ENCODE peak calls at places on chromosomes 2 and 18, in six cellular contexts. N, U, M, I, T and Z are unnamed samples. For H3K4me1, the result is how much of the 10 kb centered on the place peaks cover.

GRCh38 chr2:33620-34019 is 12.7 kb downstream of the FAM110C start:
- DNase-seq in N (no peak), U (peak), M (no peak), I (no peak), T (no peak), Z (peak)

GRCh38 chr2:208064220-208064951 is 39.1 kb upstream of the PLEKHM3 start:
- DNase-seq in N (no peak), U (no peak), M (no peak), I (no peak), T (no peak), Z (no peak)

GRCh38 chr2:238998775-238999174 is 150.9 kb downstream of the TWIST2 start:
- DNase-seq in N (no peak), U (no peak), M (no peak), I (no peak), T (no peak), Z (no peak)

GRCh38 chr2:239186958-239187357 is 213.9 kb downstream of the HDAC4 start:
- DNase-seq in N (no peak), U (peak), M (peak), I (peak), T (no peak), Z (no peak)

GRCh38 chr2:234502285-234502918 is 5.5 kb upstream of the ARL4C start:
- DNase-seq in N (no peak), U (no peak), M (no peak), I (no peak), T (no peak), Z (no peak)

GRCh38 chr2:190493095-190493494 is 41.4 kb downstream of the NEMP2 start:
- DNase-seq in N (no peak), U (no peak), M (no peak), I (no peak), T (no peak), Z (no peak)

GRCh38 chr2:118291481-118291880 is 203.2 kb downstream of the INSIG2 start:
- DNase-seq in N (no peak), U (no peak), M (no peak), I (no peak), T (no peak), Z (no peak)

GRCh38 chr2:40243581-40243980 is 208.3 kb downstream of the SLC8A1 start:
- DNase-seq in N (no peak), U (no peak), M (no peak), I (no peak), T (no peak), Z (no peak)

GRCh38 chr2:45968946-45969584 is 317.6 kb downstream of the PRKCE start:
- DNase-seq in N (no peak), U (no peak), M (no peak), I (no peak), T (no peak), Z (no peak)

GRCh38 chr2:188596054-188596453 is 304.4 kb downstream of the GULP1 start:
- DNase-seq in N (no peak), U (no peak), M (no peak), I (no peak), T (no peak), Z (no peak)

GRCh38 chr2:102346381-102347130 is 9.0 kb upstream of the IL18R1 start:
- DNase-seq in N (no peak), U (no peak), M (no peak), I (no peak), T (no peak), Z (no peak)

GRCh38 chr2:102342888-102343287 is 12.7 kb upstream of the IL18R1 start:
- DNase-seq in N (no peak), U (no peak), M (no peak), I (no peak), T (no peak), Z (no peak)

GRCh38 chr2:102340778-102341177 is 14.8 kb upstream of the IL18R1 start:
- DNase-seq in N (no peak), U (no peak), M (no peak), I (no peak), T (no peak), Z (no peak)

GRCh38 chr2:102344397-102344796 is 11.2 kb upstream of the IL18R1 start:
- DNase-seq in N (no peak), U (no peak), M (no peak), I (no peak), T (no peak), Z (no peak)

GRCh38 chr2:102345329-102345920 is 10.2 kb upstream of the IL18R1 start:
- DNase-seq in N (no peak), U (no peak), M (no peak), I (no peak), T (no peak), Z (no peak)
- TF ChIP-seq POLR2A in N (no peak), U (no peak), M (no peak), I (no peak), T (no peak), Z (no peak)

GRCh38 chr2:237663517-237663916 is 36.1 kb downstream of the LRRFIP1 start:
- DNase-seq in N (no peak), U (no peak), M (no peak), I (no peak), T (no peak), Z (no peak)

GRCh38 chr2:237661799-237662328 is 34.5 kb downstream of the LRRFIP1 start:
- DNase-seq in N (no peak), U (no peak), M (no peak), I (no peak), T (no peak), Z (no peak)

GRCh38 chr2:237657063-237657462 is 29.7 kb downstream of the LRRFIP1 start:
- DNase-seq in N (no peak), U (no peak), M (no peak), I (no peak), T (no peak), Z (no peak)

GRCh38 chr2:237662671-237663093 is 35.3 kb downstream of the LRRFIP1 start:
- DNase-seq in N (peak), U (peak), M (peak), I (peak), T (peak), Z (peak)

DNA sequence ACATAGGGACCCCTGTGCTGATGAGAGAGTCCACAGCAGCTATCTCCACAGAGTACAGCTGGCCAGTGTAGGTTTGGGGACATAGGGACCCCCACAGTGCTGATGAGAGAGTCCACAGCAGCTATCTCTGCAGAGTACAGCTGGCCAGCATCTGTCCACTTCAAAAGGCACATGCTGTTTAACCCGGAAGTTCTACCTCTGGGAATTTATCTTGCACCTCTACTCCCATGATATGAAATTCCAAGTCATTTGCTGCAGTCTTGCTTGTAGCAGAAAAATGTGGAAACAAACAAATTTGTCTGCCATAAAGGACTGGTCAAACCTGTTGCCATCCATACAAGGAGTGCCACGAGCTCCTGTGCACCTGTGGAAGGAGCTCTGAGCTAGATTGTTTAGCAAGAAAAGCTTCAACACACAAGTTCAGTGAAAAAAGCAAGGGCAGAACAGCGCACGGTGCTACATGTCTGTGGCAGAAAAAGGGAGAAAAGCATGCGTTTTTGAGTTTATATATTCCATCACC is 33.1 kb downstream of the LRRFIP1 start:
- DNase-seq in N (no peak), U (peak), M (no peak), I (no peak), T (no peak), Z (peak)
- H3K4me1 ChIP-seq in N (under half), U (under half), M (under half), I (under half), T (under half), Z (under half)

DNA sequence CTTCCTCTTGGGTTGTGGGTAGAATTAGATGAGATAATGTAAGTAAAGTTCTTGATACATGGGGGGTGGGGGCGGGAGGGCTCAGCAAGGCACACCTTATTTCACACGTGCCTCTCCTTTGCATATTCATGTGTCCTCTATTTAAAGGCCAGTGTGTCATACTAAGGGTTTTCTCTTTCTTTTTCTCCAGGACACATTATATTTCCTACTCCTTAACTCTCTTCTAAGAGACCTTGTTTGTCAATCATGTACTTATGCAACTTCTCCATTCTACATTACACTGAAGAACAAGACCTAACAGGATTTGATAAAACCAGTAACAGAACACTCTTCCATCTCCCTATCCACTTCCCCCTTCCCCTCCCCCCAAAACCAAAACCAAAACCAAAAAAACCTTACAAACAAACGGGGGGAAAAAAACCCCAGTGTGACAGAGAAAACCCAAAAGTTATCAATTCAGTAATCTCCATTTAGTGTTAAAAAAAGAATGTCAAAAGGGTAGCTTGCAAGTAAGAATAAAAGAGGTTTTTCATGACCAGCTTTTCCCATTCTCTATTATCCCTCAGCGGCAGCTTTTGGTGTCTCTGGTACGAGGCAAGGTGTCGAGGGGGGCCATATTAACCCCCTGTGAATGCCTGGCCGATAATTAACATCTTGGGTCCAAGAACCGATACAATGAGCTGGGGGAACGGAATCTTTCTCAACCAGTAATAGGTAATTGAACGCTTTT is 190.9 kb upstream of the TCF4 start:
- DNase-seq in N (no peak), U (no peak), M (no peak), I (no peak), T (no peak), Z (no peak)
- H3K4me3 ChIP-seq in N (peak), U (peak), M (peak), I (peak), T (no peak), Z (peak)

GRCh38 chr18:36064027-36064808 is 3.1 kb downstream of the RPRD1A start:
- DNase-seq in N (peak), U (no peak), M (no peak), I (no peak), T (no peak), Z (no peak)

GRCh38 chr18:36066001-36066400 is 1.4 kb downstream of the RPRD1A start:
- DNase-seq in N (no peak), U (no peak), M (no peak), I (no peak), T (no peak), Z (no peak)

GRCh38 chr18:36066731-36067117 is 635 bp downstream of the RPRD1A start:
- DNase-seq in N (no peak), U (no peak), M (no peak), I (no peak), T (no peak), Z (no peak)

GRCh38 chr18:36067118-36067957 is at the start of gene RPRD1A:
- DNase-seq in N (peak), U (peak), M (peak), I (peak), T (peak), Z (peak)
- TF ChIP-seq POLR2A in N (no peak), U (no peak), M (peak), I (peak), T (peak), Z (peak)

GRCh38 chr2:43343573-43344304 is 117.3 kb upstream of the ZFP36L2 start:
- DNase-seq in N (no peak), U (peak), M (peak), I (peak), T (peak), Z (no peak)
- H3K4me1 ChIP-seq in N (half or more), U (under half), M (under half), I (half or more), T (half or more), Z (under half)

DNA sequence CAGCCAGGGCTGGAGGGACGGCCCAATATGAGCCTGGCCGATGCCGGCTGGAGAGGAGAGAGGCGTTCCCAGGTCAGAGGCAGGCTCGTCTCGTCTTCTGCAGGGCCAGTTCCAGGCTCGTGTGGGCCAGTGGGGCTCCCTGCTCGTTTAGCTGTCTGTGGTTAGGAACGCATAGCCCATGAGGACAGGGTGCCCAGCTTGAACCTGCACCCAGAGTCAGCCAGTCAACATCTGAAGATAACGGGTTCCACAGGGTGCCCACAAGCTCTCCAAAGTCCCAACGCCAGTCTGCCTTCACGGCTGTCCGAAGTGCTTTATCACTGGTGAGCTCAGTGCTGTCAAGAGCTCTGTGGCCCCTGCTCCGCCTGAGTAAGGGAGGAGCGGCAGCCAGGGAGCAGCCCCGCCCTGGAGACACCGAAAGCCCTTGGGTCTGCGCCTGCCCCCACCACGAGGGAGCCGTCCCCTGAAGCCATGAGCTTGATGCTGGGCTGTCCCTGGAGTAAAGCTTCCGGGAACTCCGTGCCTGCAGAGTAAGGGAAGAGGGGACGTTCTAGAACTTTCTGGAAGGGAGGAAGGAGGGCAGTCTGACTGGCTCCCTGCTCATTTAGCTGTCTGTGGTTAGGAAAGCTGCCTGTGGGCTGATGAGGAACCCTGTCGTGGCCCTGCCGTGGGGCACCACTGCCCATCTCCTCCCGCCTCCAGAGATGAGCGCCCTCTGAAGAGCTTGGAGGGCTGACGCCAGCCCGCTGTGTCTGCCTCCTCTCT is 2.7 kb upstream of the HSBP1L1 start:
- DNase-seq in N (no peak), U (no peak), M (no peak), I (no peak), T (no peak), Z (no peak)
- H3K4me3 ChIP-seq in N (no peak), U (no peak), M (peak), I (no peak), T (no peak), Z (no peak)

GRCh38 chr18:43758734-43759133 is 481.4 kb upstream of the SYT4 start:
- DNase-seq in N (no peak), U (no peak), M (no peak), I (no peak), T (no peak), Z (no peak)

GRCh38 chr18:43760010-43760409 is 482.7 kb upstream of the SYT4 start:
- DNase-seq in N (no peak), U (no peak), M (no peak), I (no peak), T (no peak), Z (no peak)

GRCh38 chr18:43751835-43752234 is 474.5 kb upstream of the SYT4 start:
- DNase-seq in N (no peak), U (no peak), M (no peak), I (no peak), T (no peak), Z (no peak)

GRCh38 chr18:43757273-43757672 is 480.0 kb upstream of the SYT4 start:
- DNase-seq in N (no peak), U (no peak), M (no peak), I (no peak), T (no peak), Z (no peak)
- TF ChIP-seq POLR2A in N (no peak), U (no peak), M (no peak), I (no peak), T (no peak), Z (no peak)

DNA sequence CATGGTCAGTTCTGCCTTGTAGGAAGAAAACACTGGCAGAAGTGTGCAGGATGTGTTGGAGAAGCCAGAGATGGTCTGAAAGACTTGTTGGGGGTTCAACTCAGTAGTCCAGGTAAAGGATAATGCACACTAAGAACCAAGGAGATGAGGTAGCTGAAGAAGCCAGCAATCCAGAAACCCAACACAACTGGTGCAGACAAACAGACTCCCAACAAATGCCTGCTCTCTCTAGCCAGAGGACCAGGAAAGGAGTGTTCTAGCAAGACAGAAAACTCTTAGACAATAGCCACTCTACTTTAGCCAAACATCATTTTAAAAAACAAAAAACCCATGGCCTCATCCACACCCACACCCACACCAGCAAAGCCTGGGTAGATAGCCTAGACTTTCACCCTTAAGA is 33.9 kb downstream of the EVA1A start:
- DNase-seq in N (no peak), U (no peak), M (no peak), I (no peak), T (no peak), Z (no peak)
- H3K4me1 ChIP-seq in N (under half), U (under half), M (under half), I (under half), T (under half), Z (under half)

DNA sequence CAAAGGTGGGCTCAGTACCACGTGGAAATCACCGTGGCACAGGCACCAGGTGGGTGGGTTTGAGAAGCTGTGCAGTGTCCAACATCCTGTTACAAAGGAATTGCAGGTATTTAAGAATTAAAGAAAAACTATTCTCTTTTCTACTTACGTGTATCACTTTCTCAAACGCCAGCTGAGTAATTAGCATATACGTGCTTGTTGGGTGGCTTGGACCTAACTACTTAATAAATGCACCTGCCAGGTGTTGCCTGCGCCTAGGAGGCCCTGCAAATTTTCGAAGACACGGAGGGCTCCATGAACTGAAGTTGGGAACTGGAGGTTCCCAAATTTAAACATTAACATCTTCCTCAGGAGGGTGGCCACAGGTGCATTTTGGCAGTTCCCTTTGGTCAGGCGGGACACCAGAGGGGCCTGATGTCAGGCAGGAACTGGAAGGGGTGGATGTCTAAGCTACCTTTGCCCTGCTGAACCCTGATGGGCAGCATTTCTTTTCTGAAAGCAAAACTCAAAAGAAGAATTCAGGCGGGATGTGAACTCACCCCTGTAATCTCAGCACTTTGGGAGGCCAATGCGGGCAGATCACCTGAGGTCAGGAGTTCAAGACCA is 84.8 kb downstream of the HS6ST1 start:
- DNase-seq in N (no peak), U (no peak), M (no peak), I (no peak), T (no peak), Z (no peak)
- H3K4me3 ChIP-seq in N (peak), U (peak), M (peak), I (no peak), T (no peak), Z (peak)

GRCh38 chr2:64213607-64214275 is 69.5 kb upstream of the PELI1 start:
- DNase-seq in N (no peak), U (no peak), M (no peak), I (no peak), T (no peak), Z (peak)
- TF ChIP-seq POLR2A in N (no peak), U (no peak), M (no peak), I (no peak), T (no peak), Z (no peak)